ENCODE peak calls at places on chromosomes 4 and X, in four cellular contexts. One of them, this sample, is unnamed.

GRCh38 chrX:70826715-70827114 is 81.8 kb downstream of the TEX11 start:
- DNase-seq in H1: no peak
- DNase-seq in K562: no peak
- DNase-seq in GM12878: no peak
- DNase-seq in this sample: no peak

GRCh38 chr4:76651616-76652015 is 216.6 kb downstream of the SHROOM3 start:
- DNase-seq in GM12878: no peak
- DNase-seq in K562: no peak
- DNase-seq in H1: no peak
- DNase-seq in this sample: no peak

GRCh38 chr4:53490161-53490915 is 100.9 kb downstream of the LNX1 start:
- DNase-seq in H1: no peak
- DNase-seq in K562: no peak
- DNase-seq in GM12878: no peak
- DNase-seq in this sample: no peak

GRCh38 chr4:181350578-181351420 is 892.4 kb upstream of the TENM3 start:
- DNase-seq in K562: no peak
- DNase-seq in H1: no peak
- DNase-seq in GM12878: no peak
- DNase-seq in this sample: no peak

GRCh38 chr4:56400560-56400959 is 13.3 kb upstream of the AASDH start:
- DNase-seq in K562: no peak
- DNase-seq in H1: no peak
- DNase-seq in GM12878: no peak
- DNase-seq in this sample: no peak

GRCh38 chr4:120517966-120518365 is 404.6 kb downstream of the PRDM5 start:
- DNase-seq in K562: peak; percentile 6
- DNase-seq in GM12878: peak; percentile 42
- DNase-seq in H1: no peak
- DNase-seq in this sample: peak; percentile 9

GRCh38 chr4:67106846-67107467 is 438.3 kb downstream of the CENPC start:
- DNase-seq in H1: no peak
- DNase-seq in K562: no peak
- DNase-seq in GM12878: no peak
- DNase-seq in this sample: no peak

GRCh38 chr4:35525192-35525978 is 718.9 kb downstream of the ARAP2 start:
- DNase-seq in H1: peak; percentile 46
- DNase-seq in K562: no peak
- DNase-seq in GM12878: no peak
- DNase-seq in this sample: no peak

GRCh38 chrX:136310411-136310810 is 9.6 kb downstream of the ADGRG4 start:
- DNase-seq in H1: no peak
- DNase-seq in K562: peak; percentile 26
- DNase-seq in GM12878: no peak
- DNase-seq in this sample: no peak

GRCh38 chrX:15761564-15762191 is 23.6 kb downstream of the CA5B start:
- DNase-seq in H1: no peak
- DNase-seq in GM12878: no peak
- DNase-seq in K562: peak; percentile 44
- DNase-seq in this sample: peak; percentile 62

GRCh38 chr4:149835280-149835679 is 19.6 kb upstream of the IQCM start:
- DNase-seq in H1: no peak
- DNase-seq in GM12878: no peak
- DNase-seq in K562: no peak
- DNase-seq in this sample: no peak

GRCh38 chr4:86092684-86093083 is 267.2 kb downstream of the MAPK10 start:
- DNase-seq in GM12878: no peak
- DNase-seq in H1: no peak
- DNase-seq in K562: no peak
- DNase-seq in this sample: no peak

GRCh38 chr4:138681000-138681604 is 334.5 kb upstream of the NOCT start:
- DNase-seq in K562: peak; percentile 68
- DNase-seq in GM12878: peak; percentile 11
- DNase-seq in H1: peak; percentile 91
- DNase-seq in this sample: peak; percentile 62

GRCh38 chr4:21992330-21992729 is 43.8 kb upstream of the KCNIP4 start:
- DNase-seq in H1: no peak
- DNase-seq in K562: no peak
- DNase-seq in GM12878: no peak
- DNase-seq in this sample: no peak

GRCh38 chr4:92303621-92304027 is at the start of gene GRID2:
- DNase-seq in GM12878: no peak
- DNase-seq in K562: no peak
- DNase-seq in H1: peak; percentile 80
- DNase-seq in this sample: peak; percentile 73

GRCh38 chr4:26753642-26754041 is 107.0 kb upstream of the STIM2 start:
- DNase-seq in GM12878: no peak
- DNase-seq in K562: no peak
- DNase-seq in H1: no peak
- DNase-seq in this sample: no peak

GRCh38 chr4:186271279-186271678 is 5.3 kb downstream of the F11 start:
- DNase-seq in K562: no peak
- DNase-seq in H1: no peak
- DNase-seq in GM12878: no peak
- DNase-seq in this sample: no peak

GRCh38 chr4:140238353-140239041 is 84.5 kb upstream of the MAML3 start:
- DNase-seq in K562: no peak
- DNase-seq in GM12878: no peak
- DNase-seq in H1: peak; percentile 63
- DNase-seq in this sample: peak; percentile 82

GRCh38 chrX:39969099-39969825 is 128.5 kb downstream of the BCOR start:
- DNase-seq in K562: no peak
- DNase-seq in H1: peak; percentile 50
- DNase-seq in GM12878: no peak
- DNase-seq in this sample: no peak

GRCh38 chrX:56563231-56564116 is at the start of gene UBQLN2:
- DNase-seq in K562: peak; percentile 66
- DNase-seq in H1: peak; percentile 64
- DNase-seq in GM12878: no peak
- DNase-seq in this sample: peak; percentile 77

GRCh38 chr4:96073446-96073845 is 233.6 kb downstream of the PDHA2 start:
- DNase-seq in K562: no peak
- DNase-seq in H1: no peak
- DNase-seq in GM12878: no peak
- DNase-seq in this sample: no peak

GRCh38 chr4:36303430-36304137 is 22.2 kb downstream of the DTHD1 start:
- DNase-seq in H1: no peak
- DNase-seq in K562: no peak
- DNase-seq in GM12878: no peak
- DNase-seq in this sample: no peak

GRCh38 chr4:108172231-108172779 is 3.6 kb upstream of the LEF1 start:
- DNase-seq in H1: peak; percentile 62
- DNase-seq in K562: no peak
- DNase-seq in GM12878: no peak
- DNase-seq in this sample: peak; percentile 87

GRCh38 chrX:136354201-136354600 is 53.4 kb downstream of the ADGRG4 start:
- DNase-seq in H1: no peak
- DNase-seq in K562: no peak
- DNase-seq in GM12878: no peak
- DNase-seq in this sample: no peak

GRCh38 chr4:38241541-38241940 is 281.3 kb downstream of the PTTG2 start:
- DNase-seq in H1: no peak
- DNase-seq in K562: no peak
- DNase-seq in GM12878: no peak
- DNase-seq in this sample: no peak

GRCh38 chrX:22247169-22247568 is 25.5 kb upstream of the CBLL2 start:
- DNase-seq in GM12878: no peak
- DNase-seq in K562: no peak
- DNase-seq in H1: no peak
- DNase-seq in this sample: no peak

GRCh38 chr4:119517361-119518229 is 111.0 kb downstream of the PDE5A start:
- DNase-seq in H1: no peak
- DNase-seq in K562: no peak
- DNase-seq in GM12878: no peak
- DNase-seq in this sample: peak; percentile 15

DNA sequence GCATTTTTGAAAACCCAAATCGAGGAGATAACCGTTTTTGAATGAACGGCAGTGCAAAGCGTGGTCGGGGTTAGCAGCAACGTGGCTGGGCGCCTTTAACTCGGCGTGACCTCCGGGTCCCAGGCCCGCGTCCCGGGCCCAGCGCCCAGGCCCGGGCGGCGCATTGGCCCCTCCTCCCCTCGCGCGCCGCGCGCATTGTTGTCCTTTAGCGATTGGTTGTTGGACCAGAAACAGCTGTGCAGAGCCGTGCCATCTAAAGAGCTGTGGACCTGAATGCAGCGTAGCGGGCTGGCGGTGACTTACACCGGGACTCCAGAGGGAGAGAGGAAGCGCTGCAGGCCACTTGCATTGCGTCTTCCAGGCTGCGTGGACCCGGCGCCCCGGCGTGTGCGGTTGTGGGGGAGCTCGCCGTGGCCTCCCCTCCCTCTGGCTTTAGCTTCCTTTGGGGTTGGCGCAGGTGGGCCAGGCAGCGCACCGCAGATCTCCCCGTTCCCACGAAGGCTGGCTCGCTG is at the start of gene STOX2:
- DNase-seq in K562: no peak
- DNase-seq in H1: peak; percentile 75
- DNase-seq in GM12878: no peak
- DNase-seq in this sample: peak; percentile 93
- TF ChIP-seq NRF1 in K562: no peak
- TF ChIP-seq NRF1 in H1: no peak
- TF ChIP-seq NRF1 in GM12878: no peak
- TF ChIP-seq NRF1 in this sample: no peak

GRCh38 chr4:954211-955020 is 19.0 kb downstream of the DGKQ start:
- DNase-seq in GM12878: no peak
- DNase-seq in K562: no peak
- DNase-seq in H1: no peak
- DNase-seq in this sample: no peak
- TF ChIP-seq CHD2 in GM12878: no peak
- TF ChIP-seq CHD2 in K562: no peak
- TF ChIP-seq CHD2 in H1: no peak
- TF ChIP-seq CHD2 in this sample: no peak

GRCh38 chrX:69051901-69052300 is 113.4 kb downstream of the PJA1 start:
- DNase-seq in GM12878: no peak
- DNase-seq in K562: no peak
- DNase-seq in H1: no peak
- DNase-seq in this sample: no peak

GRCh38 chrX:69050051-69050785 is 115.0 kb downstream of the PJA1 start:
- DNase-seq in H1: peak; percentile 7
- DNase-seq in GM12878: no peak
- DNase-seq in K562: no peak
- DNase-seq in this sample: no peak

GRCh38 chrX:69045616-69046345 is 119.5 kb downstream of the PJA1 start:
- DNase-seq in GM12878: no peak
- DNase-seq in H1: peak; percentile 8
- DNase-seq in K562: no peak
- DNase-seq in this sample: no peak

GRCh38 chrX:69046996-69047490 is 118.2 kb downstream of the PJA1 start:
- DNase-seq in GM12878: no peak
- DNase-seq in H1: peak; percentile 10
- DNase-seq in K562: no peak
- DNase-seq in this sample: no peak
- TF ChIP-seq RAD21 in GM12878: no peak
- TF ChIP-seq RAD21 in H1: no peak
- TF ChIP-seq RAD21 in K562: no peak
- TF ChIP-seq RAD21 in this sample: no peak

DNA sequence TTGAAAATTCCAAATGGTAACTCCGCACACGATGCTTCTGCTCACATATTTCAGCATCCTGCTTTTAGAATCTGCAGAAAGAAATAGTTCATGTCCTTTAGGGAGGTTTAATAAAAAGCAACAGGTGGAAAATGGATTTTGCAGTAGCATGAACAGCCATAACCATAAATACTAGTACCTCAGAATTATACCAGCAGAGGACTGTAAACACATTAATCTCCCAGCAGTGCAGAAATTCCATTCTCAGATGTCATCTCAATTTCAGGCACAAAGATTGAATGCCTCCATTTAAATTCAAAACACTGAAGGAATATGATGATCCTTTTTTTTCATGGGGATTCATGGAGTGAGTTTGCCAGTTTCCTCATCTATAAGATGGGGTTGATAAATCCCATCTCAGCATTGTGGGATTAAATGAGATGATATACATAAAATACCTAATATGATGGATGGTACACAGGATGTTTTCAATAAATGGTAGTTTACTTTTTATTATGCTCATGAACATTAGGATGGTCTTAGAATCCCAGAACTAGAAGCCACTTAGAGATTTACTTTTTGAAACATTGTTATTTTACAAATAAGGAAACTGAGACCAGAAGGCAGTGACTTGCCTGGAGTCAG is 578 bp upstream of the LIMCH1 start:
- DNase-seq in H1: no peak
- DNase-seq in GM12878: no peak
- DNase-seq in K562: no peak
- DNase-seq in this sample: no peak
- TF ChIP-seq NRF1 in H1: no peak
- TF ChIP-seq NRF1 in GM12878: no peak
- TF ChIP-seq NRF1 in K562: no peak
- TF ChIP-seq NRF1 in this sample: no peak

DNA sequence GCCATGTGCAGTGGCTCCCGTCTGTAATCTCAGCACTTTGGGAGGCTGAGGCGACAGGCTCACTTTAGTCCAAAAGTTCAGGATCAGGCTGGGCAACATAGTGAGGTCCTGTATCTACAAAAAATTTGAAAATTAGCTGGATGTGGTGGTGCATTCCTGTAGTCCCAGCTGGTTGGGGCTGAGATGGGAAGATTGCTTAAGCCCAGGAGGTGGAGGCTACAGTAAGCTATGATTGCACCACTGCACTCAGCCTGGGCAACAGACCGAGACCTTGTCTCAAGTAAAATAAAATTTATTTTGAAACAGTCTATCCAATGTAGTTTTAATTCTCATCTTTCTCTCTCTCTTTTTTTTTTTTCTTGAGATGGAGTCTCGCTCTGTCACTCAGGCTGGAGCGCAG is 21.1 kb downstream of the RBM10 start:
- DNase-seq in H1: no peak
- DNase-seq in K562: no peak
- DNase-seq in GM12878: no peak
- DNase-seq in this sample: no peak
- TF ChIP-seq CHD2 in H1: no peak
- TF ChIP-seq CHD2 in K562: no peak
- TF ChIP-seq CHD2 in GM12878: no peak
- TF ChIP-seq CHD2 in this sample: no peak

DNA sequence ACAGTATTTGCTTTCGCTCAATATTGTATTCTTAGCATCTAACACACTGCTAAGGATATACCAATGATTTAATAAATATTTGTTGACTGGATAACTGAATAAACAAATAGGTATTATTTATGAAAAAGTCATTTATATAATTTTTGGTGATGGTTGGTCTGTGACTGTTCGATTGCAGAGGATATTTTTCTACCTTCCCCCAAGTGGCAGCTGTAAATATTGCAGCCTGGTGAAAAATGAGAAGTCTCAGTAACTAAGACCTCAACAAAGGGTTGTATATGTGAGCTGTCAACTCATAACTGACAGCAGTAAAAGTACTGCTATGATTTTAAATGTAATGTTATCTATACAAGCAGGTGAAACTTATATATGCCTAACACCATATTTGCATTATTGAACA is 36.0 kb downstream of the HTR2C start:
- DNase-seq in H1: no peak
- DNase-seq in K562: peak; percentile 20
- DNase-seq in GM12878: no peak
- DNase-seq in this sample: peak; percentile 21
- TF ChIP-seq RAD21 in H1: peak; percentile 13
- TF ChIP-seq RAD21 in K562: no peak
- TF ChIP-seq RAD21 in GM12878: no peak
- TF ChIP-seq RAD21 in this sample: peak; percentile 23

This sample was measured in SK-N-SH.